ENCODE peak calls at places on chromosomes 11 and 22, in six cellular contexts. Y, X, E, G, M and Z are unnamed samples. For H3K4me1, the result is how much of the 10 kb centered on the place peaks cover.

GRCh38 chr11:28619870-28620540 is 511.8 kb downstream of the METTL15 start:
- DNase-seq in E (no peak), M (no peak), X (no peak), Y (peak), G (no peak), Z (peak)

GRCh38 chr11:108853864-108854263 is 189.0 kb downstream of the DDX10 start:
- DNase-seq in X (no peak), G (no peak), E (no peak), M (no peak), Y (peak), Z (peak)

GRCh38 chr11:20031155-20032001 is 128.9 kb downstream of the DBX1 start:
- DNase-seq in Y (peak), X (no peak), M (peak), E (no peak), G (no peak), Z (peak)

GRCh38 chr11:8765294-8765693 is 82.7 kb downstream of the RPL27A start:
- DNase-seq in E (no peak), X (no peak), M (no peak), Y (peak), G (no peak), Z (no peak)

GRCh38 chr11:83361831-83362230 is 75.7 kb upstream of the CCDC90B start:
- DNase-seq in X (no peak), G (no peak), M (no peak), E (no peak), Y (no peak), Z (no peak)

GRCh38 chr11:57357827-57358226 is 19.7 kb downstream of the P2RX3 start:
- DNase-seq in E (no peak), G (no peak), M (no peak), Y (no peak), X (no peak), Z (no peak)

GRCh38 chr11:11703885-11704284 is 82.1 kb upstream of the GALNT18 start:
- DNase-seq in M (no peak), Y (no peak), G (no peak), E (no peak), X (no peak), Z (no peak)

GRCh38 chr11:92480519-92480918 is 255.9 kb downstream of the FAT3 start:
- DNase-seq in G (no peak), M (no peak), Y (no peak), X (no peak), E (no peak), Z (peak)

GRCh38 chr22:46030241-46030880 is 53.4 kb upstream of the WNT7B start:
- DNase-seq in X (no peak), E (no peak), M (no peak), Y (no peak), G (no peak), Z (no peak)

GRCh38 chr11:64728757-64729365 is 5.9 kb upstream of the NRXN2 start:
- DNase-seq in M (no peak), X (no peak), E (no peak), Y (no peak), G (no peak), Z (no peak)

GRCh38 chr22:28137036-28137435 is 218.0 kb upstream of the PITPNB start:
- DNase-seq in G (no peak), M (no peak), X (no peak), Y (no peak), E (no peak), Z (no peak)

GRCh38 chr11:74683279-74683871 is 47.9 kb downstream of the CHRDL2 start:
- DNase-seq in X (no peak), G (no peak), Y (peak), M (no peak), E (no peak), Z (no peak)

GRCh38 chr11:7473702-7474101 is 11.6 kb upstream of the OLFML1 start:
- DNase-seq in M (no peak), Y (no peak), G (no peak), X (no peak), E (no peak), Z (no peak)

GRCh38 chr22:36325163-36326031 is 62.4 kb downstream of the MYH9 start:
- DNase-seq in M (peak), E (no peak), G (no peak), Y (peak), X (no peak), Z (peak)

GRCh38 chr11:46308632-46309419 is 31.4 kb downstream of the CREB3L1 start:
- DNase-seq in X (peak), E (peak), G (peak), Y (peak), M (peak), Z (no peak)

GRCh38 chr22:36925388-36926290 is 12.2 kb downstream of the CSF2RB start:
- DNase-seq in E (no peak), G (no peak), X (no peak), Y (no peak), M (peak), Z (no peak)

GRCh38 chr11:132610791-132611190 is 921.5 kb downstream of the OPCML start:
- DNase-seq in X (no peak), E (no peak), Y (no peak), G (no peak), M (no peak), Z (no peak)

GRCh38 chr22:48948575-48949170 is 879.0 kb downstream of the BRD1 start:
- DNase-seq in E (no peak), Y (no peak), M (peak), X (no peak), G (no peak), Z (no peak)

GRCh38 chr11:995752-996420 is 40.6 kb downstream of the MUC6 start:
- DNase-seq in G (no peak), M (no peak), Y (no peak), X (no peak), E (no peak), Z (no peak)

GRCh38 chr11:13126430-13126829 is 117.3 kb downstream of the RASSF10 start:
- DNase-seq in E (no peak), X (no peak), M (peak), Y (no peak), G (no peak), Z (peak)

GRCh38 chr11:26558191-26558590 is 13.9 kb downstream of the MUC15 start:
- DNase-seq in E (no peak), G (no peak), Y (no peak), M (no peak), X (no peak), Z (no peak)

GRCh38 chr11:57426754-57427691 is at the start of gene SLC43A3:
- DNase-seq in X (peak), G (peak), M (peak), Y (peak), E (peak), Z (peak)

GRCh38 chr11:66858186-66858938 is 1.5 kb downstream of the LRFN4 start:
- DNase-seq in E (no peak), X (no peak), G (no peak), Y (no peak), M (no peak), Z (no peak)

GRCh38 chr11:72358461-72359405 is 75.6 kb downstream of the CLPB start:
- DNase-seq in Y (no peak), M (no peak), G (no peak), E (no peak), X (no peak), Z (no peak)

GRCh38 chr22:32745251-32745995 is 56.1 kb upstream of the TIMP3 start:
- DNase-seq in E (no peak), X (no peak), Y (no peak), G (no peak), M (no peak), Z (peak)

GRCh38 chr11:398826-399225 is 4.8 kb downstream of the PKP3 start:
- DNase-seq in G (no peak), Y (no peak), E (no peak), X (no peak), M (no peak), Z (no peak)

GRCh38 chr11:47087801-47088200 is 88.9 kb downstream of the ARFGAP2 start:
- DNase-seq in E (no peak), M (no peak), Y (no peak), X (no peak), G (no peak), Z (no peak)

GRCh38 chr22:31646186-31647019 is 15.6 kb downstream of the PISD start:
- DNase-seq in E (no peak), G (no peak), M (peak), X (no peak), Y (peak), Z (peak)

GRCh38 chr11:32072872-32073661 is 17.8 kb upstream of the RCN1 start:
- DNase-seq in M (no peak), Y (no peak), E (no peak), G (no peak), X (no peak), Z (no peak)

GRCh38 chr11:35040221-35040942 is 98.6 kb upstream of the CD44 start:
- DNase-seq in E (no peak), Y (no peak), M (peak), X (peak), G (peak), Z (peak)

GRCh38 chr11:61541568-61541967 is 33.0 kb downstream of the LRRC10B start:
- DNase-seq in Y (no peak), X (no peak), G (no peak), M (no peak), E (no peak), Z (no peak)

GRCh38 chr11:79348976-79349682 is 91.7 kb downstream of the TENM4 start:
- DNase-seq in E (no peak), Y (no peak), X (no peak), M (no peak), G (no peak), Z (no peak)

GRCh38 chr22:27108425-27109114 is 451.2 kb downstream of the MIAT start:
- DNase-seq in E (no peak), X (no peak), Y (peak), G (no peak), M (no peak), Z (no peak)

GRCh38 chr22:36569999-36570398 is 41.0 kb upstream of the EIF3D start:
- DNase-seq in Y (peak), M (peak), E (no peak), X (no peak), G (no peak), Z (no peak)

GRCh38 chr11:33633251-33634003 is 67.2 kb downstream of the C11orf91 start:
- DNase-seq in E (no peak), Y (no peak), M (peak), X (no peak), G (no peak), Z (peak)
- H3K27ac ChIP-seq in E (no peak), Y (no peak), M (peak), X (no peak), G (no peak), Z (peak)

GRCh38 chr11:44568358-44568705 is 2.9 kb downstream of the CD82 start:
- DNase-seq in G (no peak), Y (no peak), M (no peak), E (no peak), X (no peak), Z (no peak)
- H3K4me1 ChIP-seq in G (half or more), Y (under half), M (half or more), E (half or more), X (half or more), Z (half or more)

GRCh38 chr22:29342177-29342576 is 26.7 kb upstream of the RASL10A start:
- DNase-seq in Y (no peak), M (peak), X (no peak), E (no peak), G (no peak), Z (no peak)
- H3K27ac ChIP-seq in Y (no peak), M (no peak), X (no peak), E (no peak), G (no peak), Z (no peak)

GRCh38 chr11:78268516-78269410 is 80.0 kb downstream of the USP35 start:
- DNase-seq in X (no peak), Y (peak), G (no peak), M (no peak), E (no peak), Z (no peak)

GRCh38 chr11:78270993-78271392 is 82.3 kb downstream of the USP35 start:
- DNase-seq in M (no peak), E (no peak), G (no peak), Y (no peak), X (no peak), Z (no peak)

GRCh38 chr11:78276311-78276710 is 87.6 kb downstream of the USP35 start:
- DNase-seq in Y (no peak), X (no peak), M (no peak), E (no peak), G (no peak), Z (no peak)

GRCh38 chr11:78277314-78277994 is 88.7 kb downstream of the USP35 start:
- DNase-seq in E (no peak), G (no peak), X (no peak), M (no peak), Y (peak), Z (no peak)

DNA sequence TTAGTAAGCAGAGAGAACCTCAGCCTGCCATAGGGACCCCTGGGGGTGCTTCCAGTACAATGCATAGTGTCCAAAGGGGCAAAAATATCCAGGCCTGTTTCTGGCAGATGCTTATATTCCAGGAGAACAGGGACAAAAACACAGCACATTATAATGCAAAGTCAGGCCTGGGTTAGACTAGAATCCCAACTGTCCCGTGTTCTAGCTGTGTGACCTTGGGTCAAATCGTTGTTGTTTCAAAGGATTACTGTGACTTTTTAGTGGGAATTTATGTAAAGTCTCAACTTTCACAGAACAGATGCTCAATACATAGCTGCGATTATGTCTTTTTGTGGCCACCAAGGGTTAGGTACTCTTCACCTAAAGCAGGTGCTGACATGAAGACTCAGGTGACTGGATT is 86.0 kb downstream of the USP35 start:
- DNase-seq in E (no peak), X (no peak), Y (no peak), G (no peak), M (no peak), Z (no peak)
- H3K4me1 ChIP-seq in E (under half), X (under half), Y (under half), G (under half), M (under half), Z (under half)

DNA sequence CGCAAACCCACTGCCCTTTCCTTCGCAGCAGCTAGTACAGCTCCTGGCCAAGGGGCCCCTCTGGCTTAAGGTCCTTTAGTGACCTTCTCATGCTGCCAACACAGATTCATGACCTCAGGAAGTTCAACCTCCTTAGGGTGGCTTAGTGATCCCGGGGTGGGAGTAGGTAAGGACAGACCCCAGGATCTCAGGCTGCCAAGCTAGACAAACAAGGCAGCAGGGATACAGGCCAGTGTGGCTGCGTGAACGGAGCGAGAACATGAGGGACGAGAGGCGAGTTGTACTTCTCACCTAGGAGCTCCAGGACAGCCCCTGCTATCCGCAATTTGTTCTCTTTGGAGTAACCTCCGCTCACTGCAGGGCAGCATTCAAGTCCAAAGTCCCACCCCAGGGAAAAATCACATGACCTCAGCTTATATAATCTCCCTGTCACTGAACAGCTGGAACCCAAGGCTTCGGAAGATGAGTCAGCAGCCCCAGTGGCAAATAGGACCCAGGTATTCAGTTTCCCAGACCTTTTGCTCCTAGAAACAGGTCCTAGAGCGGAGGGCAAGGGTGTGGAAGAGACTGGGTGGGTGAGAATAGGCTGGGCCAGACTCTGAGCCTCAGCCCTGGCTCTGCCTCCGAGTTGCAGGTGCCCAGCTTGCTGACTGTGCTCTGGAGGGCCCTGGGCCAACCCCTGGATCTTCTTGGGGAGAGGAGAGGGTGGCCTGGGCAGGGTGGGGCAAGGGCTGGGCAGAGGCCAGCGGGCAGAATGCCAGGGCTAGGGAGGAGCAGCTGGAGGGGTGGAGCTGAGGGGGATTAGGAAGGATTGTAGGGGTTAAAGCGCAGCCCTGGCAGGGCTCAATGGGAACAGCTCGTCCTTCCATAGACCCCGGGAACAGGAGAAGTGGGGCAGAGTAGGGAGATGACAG is 13.1 kb downstream of the USP2 start:
- DNase-seq in G (no peak), Y (no peak), M (no peak), E (no peak), X (no peak), Z (no peak)
- H3K27ac ChIP-seq in G (no peak), Y (no peak), M (no peak), E (no peak), X (no peak), Z (no peak)

GRCh38 chr22:19885841-19886592 is 31.3 kb upstream of the GNB1L start:
- DNase-seq in G (no peak), Y (no peak), M (no peak), X (no peak), E (no peak), Z (no peak)

GRCh38 chr22:19889951-19890350 is 35.3 kb upstream of the GNB1L start:
- DNase-seq in X (peak), Y (no peak), G (no peak), E (no peak), M (no peak), Z (no peak)

GRCh38 chr22:19887251-19887985 is 32.7 kb upstream of the GNB1L start:
- DNase-seq in X (no peak), Y (no peak), E (no peak), G (no peak), M (no peak), Z (no peak)

GRCh38 chr22:19886605-19887250 is 32.1 kb upstream of the GNB1L start:
- DNase-seq in Y (peak), M (no peak), E (no peak), X (peak), G (no peak), Z (peak)

DNA sequence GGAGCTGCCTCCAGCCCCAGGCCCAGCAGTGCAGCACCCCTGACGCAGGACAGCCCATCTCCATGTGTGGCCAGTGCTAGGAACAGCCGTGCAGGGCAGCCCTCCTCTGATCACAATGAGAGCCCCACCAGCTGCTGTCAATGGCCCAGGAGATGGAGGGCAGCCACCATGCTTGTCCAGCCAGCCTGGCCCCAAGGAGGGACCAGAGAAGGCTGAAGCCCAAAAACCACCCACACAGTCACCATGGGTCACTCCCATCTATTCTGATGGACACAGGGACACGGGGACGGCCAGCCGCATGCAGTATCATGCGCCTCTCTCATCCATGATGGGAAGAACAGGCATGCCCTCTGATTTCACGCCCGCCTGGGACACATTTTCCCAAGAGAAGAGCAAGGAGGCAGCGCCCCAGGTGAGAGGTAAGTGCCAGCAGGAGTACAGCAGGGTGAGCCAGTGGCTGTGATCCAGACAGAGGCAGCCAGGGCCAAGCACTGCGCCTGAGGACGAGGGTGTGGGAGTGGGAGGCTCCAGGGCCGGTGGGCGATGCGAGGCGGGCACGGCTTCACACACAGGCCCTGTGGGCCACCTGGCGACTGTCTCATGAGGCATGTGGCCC is 33.6 kb upstream of the GNB1L start:
- DNase-seq in M (no peak), G (no peak), X (no peak), E (no peak), Y (no peak), Z (no peak)
- H3K4me1 ChIP-seq in M (under half), G (half or more), X (half or more), E (under half), Y (half or more), Z (under half)